ENCODE peak calls at places on chromosomes 13 and 19, in seven cellular contexts. L is prostate gland, K is upper lobe of right lung, A is GM12865, E is nephron progenitor cell, R is transverse colon, Y is HFFc6. N is an unnamed sample.

GRCh38 chr19:17695198-17695597 is 7.0 kb upstream of the UNC13A start:
- DNase-seq in L (no peak), E (no peak), A (no peak), R (no peak), Y (no peak), K (no peak), N (no peak)

GRCh38 chr19:53389591-53390377 is 5.2 kb upstream of the ZNF765 start:
- DNase-seq in E (no peak), Y (no peak), A (no peak), R (no peak), L (no peak), K (no peak), N (no peak)

GRCh38 chr19:44447864-44448674 is at the start of gene ZNF229:
- DNase-seq in A (peak), E (peak), K (peak), L (peak), Y (peak), R (peak), N (peak)

GRCh38 chr19:7830272-7830771 is 304 bp downstream of the EVI5L start:
- DNase-seq in Y (no peak), K (peak), E (no peak), L (no peak), R (peak), A (peak), N (no peak)

GRCh38 chr13:33283195-33283910 is 2.2 kb downstream of the STARD13 start:
- DNase-seq in K (no peak), L (no peak), A (no peak), Y (no peak), R (no peak), E (no peak), N (no peak)

GRCh38 chr19:14699641-14700040 is 9.8 kb downstream of the ZNF333 start:
- DNase-seq in K (no peak), E (no peak), R (no peak), L (no peak), Y (no peak), A (no peak), N (peak)

GRCh38 chr19:19459707-19460251 is 54.3 kb downstream of the GATAD2A start:
- DNase-seq in Y (peak), R (peak), L (no peak), K (no peak), A (peak), E (no peak), N (peak)

GRCh38 chr19:55646889-55647731 is 902 bp upstream of the CCDC106 start:
- DNase-seq in R (no peak), A (peak), K (no peak), E (no peak), L (no peak), Y (no peak), N (no peak)

GRCh38 chr13:21413013-21413412 is 46.1 kb downstream of the ZDHHC20 start:
- DNase-seq in K (no peak), L (no peak), Y (no peak), R (no peak), A (no peak), E (no peak), N (no peak)

GRCh38 chr13:33686772-33687480 is 131.0 kb upstream of the RFC3 start:
- DNase-seq in R (no peak), E (no peak), Y (no peak), L (no peak), A (no peak), K (no peak), N (no peak)

GRCh38 chr13:33349314-33349995 is 63.9 kb upstream of the STARD13 start:
- DNase-seq in Y (no peak), R (peak), E (peak), A (no peak), K (no peak), L (no peak), N (no peak)

GRCh38 chr19:10417598-10418280 is 2.6 kb upstream of the PDE4A start:
- DNase-seq in A (no peak), L (no peak), E (peak), R (no peak), K (no peak), Y (no peak), N (no peak)

GRCh38 chr19:10643968-10644290 is 10.2 kb upstream of the ILF3 start:
- DNase-seq in L (no peak), E (no peak), K (no peak), A (no peak), Y (no peak), R (no peak), N (no peak)

GRCh38 chr13:97258801-97259200 is 36.7 kb downstream of the MBNL2 start:
- DNase-seq in K (no peak), L (no peak), Y (peak), E (no peak), A (no peak), R (no peak), N (no peak)

DNA sequence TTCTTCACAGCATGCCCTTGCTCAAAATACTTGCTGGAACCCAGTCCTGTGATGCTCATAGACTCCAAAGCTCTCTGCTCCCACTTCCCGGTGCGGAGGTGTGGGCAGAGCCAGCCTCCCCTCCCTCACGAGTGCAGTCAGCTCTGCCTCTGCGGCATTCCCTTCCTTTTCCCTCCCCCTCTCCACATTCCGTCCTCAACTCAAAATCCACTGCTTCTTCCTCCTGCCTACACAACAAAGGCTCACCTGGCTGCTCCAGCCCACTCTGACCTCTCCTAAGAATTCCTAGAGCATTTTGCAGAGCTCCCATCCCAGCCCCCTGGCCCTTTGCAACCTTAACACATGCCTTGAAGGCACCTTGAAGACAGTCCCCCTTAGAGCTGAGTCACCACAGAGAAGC is 527.9 kb downstream of the MYO16 start:
- DNase-seq in K (no peak), L (no peak), R (no peak), Y (no peak), E (no peak), A (no peak), N (no peak)
- TF ChIP-seq CTCF in K (no peak), L (no peak), R (no peak), Y (no peak), E (no peak), A (no peak), N (no peak)

GRCh38 chr13:47999973-48000372 is 1.1 kb downstream of the SUCLA2 start:
- DNase-seq in A (no peak), L (no peak), E (no peak), R (no peak), Y (no peak), K (no peak), N (no peak)

GRCh38 chr13:47997384-47997783 is 3.7 kb downstream of the SUCLA2 start:
- DNase-seq in R (no peak), K (no peak), E (no peak), A (no peak), L (no peak), Y (no peak), N (no peak)

GRCh38 chr13:48000559-48001126 is 430 bp downstream of the SUCLA2 start:
- DNase-seq in K (no peak), L (peak), Y (no peak), R (peak), E (peak), A (no peak), N (peak)

GRCh38 chr13:48004201-48004600 is 3.1 kb upstream of the SUCLA2 start:
- DNase-seq in L (no peak), A (no peak), R (no peak), E (no peak), Y (no peak), K (no peak), N (no peak)

DNA sequence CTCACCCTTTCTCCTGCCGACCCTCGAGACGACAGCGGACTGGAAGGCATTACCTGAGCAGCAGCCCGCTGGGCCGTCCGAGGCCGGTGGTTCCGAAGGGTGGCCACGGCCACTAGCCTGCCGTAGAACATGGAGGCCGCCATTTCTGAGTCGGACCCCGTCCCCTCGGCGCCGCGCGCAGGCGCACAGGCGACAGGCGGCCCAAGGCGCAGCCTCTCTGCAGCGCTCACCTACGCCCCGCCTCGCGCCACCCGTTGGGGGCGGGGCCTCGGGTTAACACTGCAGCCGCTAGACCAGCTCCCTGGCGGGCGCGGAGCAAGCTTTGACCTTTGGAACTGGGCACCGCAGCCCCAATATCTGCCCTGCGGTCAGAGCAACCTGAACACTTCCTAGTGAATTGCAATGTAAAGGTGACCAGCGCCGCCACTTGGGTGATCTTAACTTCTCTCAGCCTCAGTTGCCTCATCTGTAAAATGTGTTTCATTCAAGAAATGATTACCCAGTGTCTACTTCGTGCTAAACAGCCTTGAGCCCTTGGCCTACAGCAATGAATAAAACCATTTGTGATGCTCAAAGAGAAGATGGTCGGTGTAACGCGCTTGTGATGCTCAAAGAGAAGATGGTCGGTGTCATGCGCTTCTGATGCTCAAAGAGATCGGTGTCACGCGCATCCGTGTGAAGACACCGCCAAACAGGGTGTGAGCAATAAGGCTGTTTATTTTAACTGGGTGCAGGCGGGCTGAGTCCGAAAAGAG is at the start of gene SUCLA2:
- DNase-seq in K (peak), Y (peak), L (peak), E (peak), A (peak), R (peak), N (peak)
- TF ChIP-seq CTCF in K (no peak), Y (no peak), L (peak), E (no peak), A (no peak), R (no peak), N (no peak)

DNA sequence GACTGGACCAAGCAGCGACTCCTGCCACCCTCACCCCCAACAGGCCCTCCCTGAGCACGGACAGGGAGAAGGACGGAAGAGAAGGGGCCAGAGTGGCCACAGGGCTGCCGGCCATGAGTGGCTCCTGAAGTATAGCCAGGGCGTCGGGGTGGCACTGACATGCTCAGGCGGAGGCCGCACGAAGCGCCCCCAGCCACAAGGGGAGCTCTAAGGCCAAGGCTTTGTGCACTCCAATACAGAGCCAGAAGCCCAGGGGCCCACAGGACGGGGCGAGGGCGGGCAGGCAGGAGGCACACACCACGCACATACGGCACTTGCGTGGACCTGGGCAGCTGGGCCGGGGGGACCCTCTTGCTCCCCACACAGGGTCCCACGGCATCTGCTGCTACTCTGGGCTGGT is 52.0 kb downstream of the KLF2 start:
- DNase-seq in Y (no peak), L (no peak), K (no peak), E (peak), A (peak), R (no peak), N (peak)
- TF ChIP-seq CTCF in Y (peak), L (no peak), K (peak), E (peak), A (peak), R (no peak), N (peak)

GRCh38 chr13:113351514-113352026 is 12.4 kb downstream of the GRTP1 start:
- DNase-seq in R (no peak), E (no peak), Y (no peak), K (peak), A (no peak), L (no peak), N (no peak)

GRCh38 chr13:113350938-113351335 is 13.0 kb downstream of the GRTP1 start:
- DNase-seq in E (no peak), A (no peak), Y (no peak), R (no peak), K (no peak), L (no peak), N (no peak)

GRCh38 chr13:113349491-113349890 is 14.4 kb downstream of the GRTP1 start:
- DNase-seq in Y (no peak), R (no peak), E (no peak), A (no peak), L (no peak), K (no peak), N (no peak)

GRCh38 chr13:113349050-113349449 is 14.9 kb downstream of the GRTP1 start:
- DNase-seq in A (no peak), L (no peak), E (no peak), K (no peak), R (no peak), Y (no peak), N (no peak)

GRCh38 chr13:113350065-113350937 is 13.6 kb downstream of the GRTP1 start:
- DNase-seq in R (no peak), E (no peak), K (no peak), L (no peak), A (no peak), Y (no peak), N (no peak)
- TF ChIP-seq CTCF in R (no peak), E (no peak), K (no peak), L (no peak), A (no peak), Y (no peak), N (no peak)

DNA sequence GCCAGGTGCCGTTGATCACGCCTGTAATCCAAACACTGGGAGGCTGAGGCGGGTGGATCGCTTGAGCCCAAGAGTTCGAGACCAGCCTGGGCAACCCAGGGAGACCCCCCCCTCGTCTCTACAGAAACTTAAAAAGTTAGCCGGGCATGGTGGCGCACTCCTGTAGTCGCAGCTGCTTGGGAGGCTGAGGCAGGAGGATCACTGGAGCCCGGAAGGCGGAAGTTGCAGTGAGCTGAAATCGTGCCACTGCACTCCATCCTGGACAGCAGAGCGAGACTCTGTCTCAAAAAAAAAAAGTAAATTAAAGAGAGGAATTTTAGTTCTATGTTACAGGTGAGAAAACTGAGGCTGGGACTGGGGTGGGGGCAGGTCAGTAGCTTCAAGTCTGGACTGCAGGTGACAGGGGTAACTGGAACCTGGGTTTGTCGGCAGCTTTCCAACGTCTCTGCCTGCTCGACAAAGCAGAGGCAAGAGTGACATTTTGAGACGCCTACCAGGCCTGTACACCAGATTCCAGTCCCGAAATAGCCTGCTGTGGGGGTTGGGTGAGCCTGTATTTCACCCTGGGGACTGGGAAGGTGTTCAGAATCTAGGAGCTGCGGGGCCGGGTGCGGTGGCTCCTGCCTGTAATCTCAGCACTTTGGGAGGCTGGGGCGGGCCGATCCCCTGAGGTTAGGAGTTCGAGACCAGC is 1.2 kb downstream of the SELENOW start:
- DNase-seq in R (peak), Y (no peak), K (no peak), A (no peak), L (peak), E (no peak), N (no peak)
- TF ChIP-seq CTCF in R (no peak), Y (no peak), K (no peak), A (no peak), L (no peak), E (no peak), N (no peak)

DNA sequence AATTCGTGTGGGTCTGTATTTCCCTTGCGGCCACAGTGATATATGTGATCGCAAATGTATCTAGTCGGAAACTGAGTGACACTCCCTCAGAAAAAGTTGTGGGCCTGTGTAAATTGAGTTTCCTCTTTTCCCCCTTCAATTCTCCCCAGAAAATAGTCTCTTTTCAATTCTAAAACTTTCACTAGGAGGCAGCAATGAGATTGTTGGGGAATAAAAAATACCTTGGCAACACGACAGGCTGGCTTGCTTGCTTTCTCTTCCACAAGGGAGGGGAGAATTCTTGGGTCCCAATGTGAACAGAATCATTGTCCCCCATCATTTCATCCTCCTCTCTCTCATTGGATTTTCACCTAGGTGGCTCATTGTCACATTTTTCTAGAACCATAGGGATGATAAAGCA is 3.7 kb upstream of the SOX21 start:
- DNase-seq in Y (no peak), L (no peak), R (no peak), K (no peak), E (no peak), A (no peak), N (no peak)
- TF ChIP-seq CTCF in Y (peak), L (peak), R (no peak), K (no peak), E (peak), A (no peak), N (no peak)

N was measured in RWPE1.